ENCODE peak calls at places on chromosomes 1 and 21, in eight cellular contexts. F is psoas muscle; O is CD4-positive, alpha-beta T cell; W is BE2C; L is heart left ventricle; V is AG04450; J is fibroblast of lung; B is endothelial cell of umbilical vein. C is an unnamed sample.
A peak's percentile ranks its signal among the peaks of the same experiment; 100 is the strongest.

GRCh38 chr1:93680121-93681094 is 1.2 kb downstream of the BCAR3 start:
- DNase-seq in O (peak; percentile 12), L (peak; percentile 87), V (peak; percentile 59), W (peak; percentile 78), B (peak; percentile 89), F (peak; percentile 83), J (peak; percentile 90), C (peak; percentile 86)

GRCh38 chr1:99441234-99442095 is 177.2 kb downstream of the PLPPR4 start:
- DNase-seq in V (peak; percentile 10), L (no peak), W (no peak), O (no peak), J (peak; percentile 85), B (peak; percentile 74), F (no peak), C (no peak)

GRCh38 chr1:175555266-175555665 is 188.1 kb downstream of the TNR start:
- DNase-seq in L (no peak), W (no peak), F (no peak), O (no peak), J (peak; percentile 68), V (no peak), B (peak; percentile 19), C (no peak)

GRCh38 chr1:226640288-226640687 is 91.7 kb downstream of the STUM start:
- DNase-seq in J (no peak), L (peak; percentile 51), B (no peak), W (no peak), F (peak; percentile 34), V (no peak), O (no peak), C (no peak)

GRCh38 chr1:85692730-85693314 is 15.4 kb downstream of the ZNHIT6 start:
- DNase-seq in W (no peak), J (peak; percentile 56), F (no peak), V (peak; percentile 33), O (no peak), L (no peak), B (peak; percentile 60), C (no peak)

GRCh38 chr1:210244746-210245367 is 12.3 kb downstream of the SERTAD4 start:
- DNase-seq in L (no peak), B (no peak), F (no peak), O (no peak), V (no peak), W (no peak), J (peak; percentile 83), C (no peak)

GRCh38 chr1:85240174-85240601 is 19.3 kb downstream of the C1orf52 start:
- DNase-seq in F (no peak), L (no peak), W (no peak), J (peak; percentile 44), B (no peak), O (no peak), V (no peak), C (no peak)

GRCh38 chr1:10378071-10378841 is 20.6 kb upstream of the PGD start:
- DNase-seq in F (no peak), W (peak; percentile 30), L (peak; percentile 64), O (no peak), J (peak; percentile 96), B (peak; percentile 44), V (peak; percentile 64), C (no peak)

DNA sequence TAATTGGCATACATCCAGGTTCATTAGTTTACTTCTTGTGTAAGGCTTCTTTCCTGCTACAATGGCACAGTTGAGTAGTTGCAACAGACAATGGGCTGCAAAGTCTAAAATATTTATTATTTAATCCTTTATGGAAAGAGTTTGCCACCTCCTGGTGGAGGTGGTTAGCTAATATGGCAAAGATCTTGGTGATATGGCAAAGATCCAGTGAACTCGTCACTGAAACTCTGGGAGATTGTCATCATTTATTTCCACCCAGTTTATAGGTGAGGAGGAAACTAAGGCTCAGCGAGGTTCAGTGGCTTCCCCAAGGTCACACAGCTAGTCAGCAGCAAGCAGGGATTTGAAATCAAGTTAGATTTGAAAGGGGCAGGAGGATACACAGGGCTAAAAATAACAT is 16.1 kb upstream of the IFFO2 start:
- DNase-seq in L (no peak), F (no peak), W (no peak), J (no peak), V (no peak), O (no peak), B (peak; percentile 60), C (no peak)
- TF ChIP-seq CTCF in L (peak; percentile 52), F (peak; percentile 37), W (no peak), J (peak; percentile 41), V (peak; percentile 18), O (peak; percentile 72), B (no peak), C (peak; percentile 43)

DNA sequence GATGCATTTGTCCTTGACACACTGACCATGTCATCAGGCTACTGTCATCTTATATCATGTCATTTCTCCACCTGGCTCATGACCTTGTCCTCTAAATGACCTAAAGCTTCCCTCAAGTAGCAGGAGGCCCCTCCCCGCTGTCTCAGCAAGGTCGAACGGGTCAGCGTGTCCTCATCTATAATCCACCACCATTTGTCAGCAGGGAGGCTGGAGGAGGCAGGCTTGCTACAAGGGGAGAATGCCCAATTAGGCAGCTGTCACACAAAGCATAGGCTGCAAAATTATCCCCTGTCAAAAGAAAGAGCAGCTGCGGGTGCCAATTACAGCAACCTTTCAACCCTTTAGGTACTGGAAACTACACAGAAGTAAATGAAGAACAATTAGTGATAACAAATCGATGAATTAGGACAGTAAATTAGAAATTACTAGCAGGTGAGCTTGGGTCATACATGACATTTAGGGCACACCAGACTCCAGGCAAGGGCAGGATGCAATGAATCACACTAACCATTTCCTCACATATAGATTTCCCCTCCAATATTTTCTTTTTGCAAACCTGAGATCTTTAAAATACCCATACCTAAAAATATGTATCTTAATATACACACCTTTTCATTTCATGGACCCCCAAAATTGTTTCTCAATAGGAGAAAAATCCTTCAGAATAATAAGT is 61.2 kb downstream of the NRIP1 start:
- DNase-seq in V (no peak), F (peak; percentile 42), W (no peak), B (no peak), L (no peak), J (no peak), O (no peak), C (no peak)
- H3K27me3 ChIP-seq in V (no peaks in the 10 kb centered on the region), F (no peaks in the 10 kb centered on the region), W (no peaks in the 10 kb centered on the region), B (no peaks in the 10 kb centered on the region), L (no peaks in the 10 kb centered on the region), J (no peaks in the 10 kb centered on the region), O (no peaks in the 10 kb centered on the region), C (no peaks in the 10 kb centered on the region)

GRCh38 chr1:3618904-3619671 is 5.7 kb upstream of the TPRG1L start:
- DNase-seq in O (peak; percentile 74), J (peak; percentile 67), L (no peak), F (peak; percentile 76), B (peak; percentile 80), W (peak; percentile 58), V (peak; percentile 58), C (peak; percentile 73)
- TF ChIP-seq CTCF in O (peak; percentile 76), J (peak; percentile 80), L (peak; percentile 91), F (peak; percentile 89), B (peak; percentile 78), W (peak; percentile 72), V (peak; percentile 89), C (peak; percentile 84)

DNA sequence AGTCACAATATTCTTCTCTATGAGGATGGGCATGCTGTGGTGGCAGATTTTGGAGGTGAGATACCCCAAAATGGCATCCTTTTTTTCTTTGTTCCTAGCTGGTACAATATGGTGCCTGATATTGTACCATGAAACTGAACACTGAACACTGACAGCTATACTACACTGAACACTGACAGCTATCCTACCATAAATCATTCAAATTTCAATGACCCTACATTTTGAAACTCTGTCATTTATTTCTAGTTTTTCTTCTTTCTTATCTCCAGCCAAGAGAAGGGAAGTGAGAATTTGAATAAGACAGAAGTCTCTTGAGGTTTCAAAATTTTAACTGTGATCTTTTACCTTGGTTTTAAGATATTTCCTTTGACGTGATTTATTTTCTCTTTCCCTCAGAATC is 76.3 kb downstream of the LRRC53 start:
- DNase-seq in J (no peak), W (no peak), B (no peak), V (no peak), F (no peak), L (no peak), O (no peak), C (no peak)
- H3K27me3 ChIP-seq in J (no peaks in the 10 kb centered on the region), W (no peaks in the 10 kb centered on the region), B (no peaks in the 10 kb centered on the region), V (no peaks in the 10 kb centered on the region), F (no peaks in the 10 kb centered on the region), L (no peaks in the 10 kb centered on the region), O (no peaks in the 10 kb centered on the region), C (no peaks in the 10 kb centered on the region)

GRCh38 chr1:178587975-178588374 is 75.1 kb downstream of the TEX35 start:
- DNase-seq in O (no peak), L (no peak), F (no peak), V (no peak), B (no peak), J (no peak), W (no peak), C (no peak)
- TF ChIP-seq CTCF in O (no peak), L (no peak), F (no peak), V (no peak), B (no peak), J (no peak), W (no peak), C (no peak)

GRCh38 chr1:151720190-151720953 is 950 bp upstream of the RIIAD1 start:
- DNase-seq in L (no peak), F (no peak), W (no peak), J (peak; percentile 4), O (no peak), V (no peak), B (no peak), C (no peak)
- H3K27me3 ChIP-seq in L (peaks cover 5% of the 10 kb centered on the region), F (peaks cover 4% of the 10 kb centered on the region), W (no peaks in the 10 kb centered on the region), J (peaks cover 39% of the 10 kb centered on the region), O (peaks cover 52% of the 10 kb centered on the region), V (peaks cover 56% of the 10 kb centered on the region), B (peaks cover 57% of the 10 kb centered on the region), C (peaks cover 19% of the 10 kb centered on the region)

C was measured in transverse colon.